ENCODE peak calls at places on chromosomes 6 and 20, in ten cellular contexts. K is ACHN; R is dermis blood vessel endothelial cell; B is NCI-H2081; H is osteocyte; L is brain microvascular endothelial cell; A is germinal center; Y is iPS-NIHi11; Q is AG08395; X is activated T-cell treated with anti-CD3 and anti-CD28 coated beads, Interleukin-2, amount 50 U/mL, for 72 hours. F is an unnamed sample.

GRCh38 chr20:8667306-8667705 is 401.6 kb upstream of the PLCB4 start:
- DNase-seq in A (no peak), H (no peak), Y (no peak), K (no peak), X (no peak), B (no peak), R (peak), Q (no peak), L (no peak), F (no peak)

GRCh38 chr6:5671162-5671561 is 335.6 kb downstream of the NRN1 start:
- DNase-seq in H (no peak), B (no peak), R (peak), Y (no peak), X (peak), K (no peak), Q (peak), A (peak), L (no peak), F (no peak)

GRCh38 chr6:90003941-90004340 is 109.7 kb downstream of the GJA10 start:
- DNase-seq in X (no peak), Y (no peak), B (no peak), H (no peak), Q (peak), L (no peak), R (no peak), A (no peak), K (no peak), F (no peak)

GRCh38 chr6:66173587-66173986 is 466.6 kb upstream of the EYS start:
- DNase-seq in Y (no peak), K (no peak), L (no peak), A (no peak), R (no peak), H (no peak), Q (no peak), X (no peak), B (no peak), F (no peak)

GRCh38 chr6:17269840-17270239 is 11.3 kb upstream of the RBM24 start:
- DNase-seq in K (no peak), X (no peak), Q (no peak), L (peak), Y (no peak), B (no peak), A (no peak), H (no peak), R (no peak), F (no peak)

GRCh38 chr6:29355603-29356002 is 13.1 kb downstream of the OR5V1 start:
- DNase-seq in X (no peak), A (no peak), Q (no peak), Y (no peak), R (no peak), H (no peak), K (no peak), B (no peak), L (no peak), F (no peak)

GRCh38 chr20:50301712-50302111 is 111.1 kb downstream of the CEBPB start:
- DNase-seq in Q (no peak), A (no peak), L (no peak), B (no peak), H (no peak), K (no peak), X (no peak), R (no peak), Y (no peak), F (no peak)

GRCh38 chr20:2865630-2866029 is 7.7 kb upstream of the PTPRA start:
- DNase-seq in B (no peak), L (no peak), H (no peak), Y (peak), A (no peak), X (peak), K (no peak), Q (no peak), R (no peak), F (no peak)

GRCh38 chr20:15992564-15992963 is 580.7 kb downstream of the KIF16B start:
- DNase-seq in B (no peak), H (no peak), R (no peak), L (peak), Q (no peak), X (no peak), A (no peak), K (no peak), Y (no peak), F (peak)

GRCh38 chr6:46626228-46626909 is 26.2 kb downstream of the CYP39A1 start:
- DNase-seq in Y (peak), Q (peak), K (peak), X (no peak), R (peak), B (peak), A (no peak), H (no peak), L (peak), F (no peak)

GRCh38 chr6:579339-579738 is 77.6 kb downstream of the HUS1B start:
- DNase-seq in X (no peak), B (peak), H (no peak), A (no peak), Q (peak), K (peak), L (peak), Y (no peak), R (peak), F (no peak)

GRCh38 chr6:42616716-42617115 is 52.9 kb downstream of the UBR2 start:
- DNase-seq in H (no peak), R (no peak), A (no peak), B (no peak), Y (no peak), L (no peak), Q (peak), K (no peak), X (peak), F (peak)

GRCh38 chr6:13455604-13456003 is 31.8 kb downstream of the GFOD1 start:
- DNase-seq in Q (no peak), L (no peak), R (no peak), K (no peak), B (no peak), Y (no peak), H (no peak), X (no peak), A (peak), F (no peak)

F was measured in HS-5.